ENCODE peak calls at places on chromosomes 11 and 22, in six cellular contexts. One of them, this sample, is unnamed.

GRCh38 chr11:132523929-132524328 is 1008.4 kb downstream of the OPCML start:
- DNase-seq in stimulated activated CD8-positive, alpha-beta memory T cell treated with anti-CD3 and anti-CD28 coated beads, Interleukin-7, amount 100 ng/mL, for 24 hours: no peak
- DNase-seq in C1 segment of cervical spinal cord: no peak
- DNase-seq in HS-5: no peak
- DNase-seq in ACHN: no peak
- DNase-seq in adipocyte: no peak
- DNase-seq in this sample: no peak

GRCh38 chr11:30586251-30587144 is at the start of gene MPPED2:
- DNase-seq in HS-5: no peak
- DNase-seq in stimulated activated CD8-positive, alpha-beta memory T cell treated with anti-CD3 and anti-CD28 coated beads, Interleukin-7, amount 100 ng/mL, for 24 hours: no peak
- DNase-seq in C1 segment of cervical spinal cord: no peak
- DNase-seq in adipocyte: no peak
- DNase-seq in ACHN: no peak
- DNase-seq in this sample: no peak

GRCh38 chr11:105392546-105392945 is 217.3 kb upstream of the GRIA4 start:
- DNase-seq in adipocyte: peak
- DNase-seq in C1 segment of cervical spinal cord: no peak
- DNase-seq in HS-5: peak
- DNase-seq in ACHN: no peak
- DNase-seq in stimulated activated CD8-positive, alpha-beta memory T cell treated with anti-CD3 and anti-CD28 coated beads, Interleukin-7, amount 100 ng/mL, for 24 hours: no peak
- DNase-seq in this sample: no peak

GRCh38 chr11:132278801-132279574 is 908.6 kb downstream of the NTM start:
- DNase-seq in stimulated activated CD8-positive, alpha-beta memory T cell treated with anti-CD3 and anti-CD28 coated beads, Interleukin-7, amount 100 ng/mL, for 24 hours: no peak
- DNase-seq in HS-5: no peak
- DNase-seq in ACHN: peak
- DNase-seq in adipocyte: peak
- DNase-seq in C1 segment of cervical spinal cord: no peak
- DNase-seq in this sample: peak

GRCh38 chr11:45104006-45104789 is 42.2 kb upstream of the PRDM11 start:
- DNase-seq in adipocyte: no peak
- DNase-seq in HS-5: no peak
- DNase-seq in ACHN: no peak
- DNase-seq in C1 segment of cervical spinal cord: no peak
- DNase-seq in stimulated activated CD8-positive, alpha-beta memory T cell treated with anti-CD3 and anti-CD28 coated beads, Interleukin-7, amount 100 ng/mL, for 24 hours: no peak
- DNase-seq in this sample: no peak

GRCh38 chr11:132531921-132532320 is 1000.4 kb downstream of the OPCML start:
- DNase-seq in HS-5: no peak
- DNase-seq in ACHN: no peak
- DNase-seq in C1 segment of cervical spinal cord: no peak
- DNase-seq in stimulated activated CD8-positive, alpha-beta memory T cell treated with anti-CD3 and anti-CD28 coated beads, Interleukin-7, amount 100 ng/mL, for 24 hours: no peak
- DNase-seq in adipocyte: no peak
- DNase-seq in this sample: no peak

GRCh38 chr11:24082860-24083259 is 414.0 kb upstream of the LUZP2 start:
- DNase-seq in HS-5: no peak
- DNase-seq in C1 segment of cervical spinal cord: no peak
- DNase-seq in ACHN: no peak
- DNase-seq in adipocyte: no peak
- DNase-seq in stimulated activated CD8-positive, alpha-beta memory T cell treated with anti-CD3 and anti-CD28 coated beads, Interleukin-7, amount 100 ng/mL, for 24 hours: no peak
- DNase-seq in this sample: no peak

GRCh38 chr11:71370020-71370747 is 78.0 kb downstream of the DHCR7 start:
- DNase-seq in stimulated activated CD8-positive, alpha-beta memory T cell treated with anti-CD3 and anti-CD28 coated beads, Interleukin-7, amount 100 ng/mL, for 24 hours: no peak
- DNase-seq in C1 segment of cervical spinal cord: no peak
- DNase-seq in ACHN: no peak
- DNase-seq in HS-5: no peak
- DNase-seq in adipocyte: no peak
- DNase-seq in this sample: no peak

GRCh38 chr11:8765294-8765693 is 82.7 kb downstream of the RPL27A start:
- DNase-seq in HS-5: peak
- DNase-seq in ACHN: peak
- DNase-seq in stimulated activated CD8-positive, alpha-beta memory T cell treated with anti-CD3 and anti-CD28 coated beads, Interleukin-7, amount 100 ng/mL, for 24 hours: no peak
- DNase-seq in C1 segment of cervical spinal cord: no peak
- DNase-seq in adipocyte: peak
- DNase-seq in this sample: peak

GRCh38 chr22:29580200-29580810 is 608 bp downstream of the NIPSNAP1 start:
- DNase-seq in HS-5: no peak
- DNase-seq in stimulated activated CD8-positive, alpha-beta memory T cell treated with anti-CD3 and anti-CD28 coated beads, Interleukin-7, amount 100 ng/mL, for 24 hours: no peak
- DNase-seq in C1 segment of cervical spinal cord: no peak
- DNase-seq in ACHN: no peak
- DNase-seq in adipocyte: no peak
- DNase-seq in this sample: no peak

GRCh38 chr11:115607621-115608191 is 103.5 kb upstream of the CADM1 start:
- DNase-seq in ACHN: no peak
- DNase-seq in HS-5: no peak
- DNase-seq in C1 segment of cervical spinal cord: peak
- DNase-seq in adipocyte: peak
- DNase-seq in stimulated activated CD8-positive, alpha-beta memory T cell treated with anti-CD3 and anti-CD28 coated beads, Interleukin-7, amount 100 ng/mL, for 24 hours: no peak
- DNase-seq in this sample: no peak

GRCh38 chr22:25057013-25057881 is 104.7 kb downstream of the KIAA1671 start:
- DNase-seq in adipocyte: peak
- DNase-seq in C1 segment of cervical spinal cord: no peak
- DNase-seq in stimulated activated CD8-positive, alpha-beta memory T cell treated with anti-CD3 and anti-CD28 coated beads, Interleukin-7, amount 100 ng/mL, for 24 hours: peak
- DNase-seq in HS-5: no peak
- DNase-seq in ACHN: peak
- DNase-seq in this sample: peak

GRCh38 chr11:43935131-43935979 is 7.1 kb upstream of the C11orf96 start:
- DNase-seq in ACHN: no peak
- DNase-seq in adipocyte: no peak
- DNase-seq in stimulated activated CD8-positive, alpha-beta memory T cell treated with anti-CD3 and anti-CD28 coated beads, Interleukin-7, amount 100 ng/mL, for 24 hours: no peak
- DNase-seq in C1 segment of cervical spinal cord: no peak
- DNase-seq in HS-5: no peak
- DNase-seq in this sample: no peak

GRCh38 chr22:44479662-44480061 is 18.4 kb downstream of the RTL6 start:
- DNase-seq in stimulated activated CD8-positive, alpha-beta memory T cell treated with anti-CD3 and anti-CD28 coated beads, Interleukin-7, amount 100 ng/mL, for 24 hours: no peak
- DNase-seq in HS-5: no peak
- DNase-seq in ACHN: no peak
- DNase-seq in C1 segment of cervical spinal cord: no peak
- DNase-seq in adipocyte: no peak
- DNase-seq in this sample: no peak

GRCh38 chr22:20037419-20037818 is 16.5 kb downstream of the TANGO2 start:
- DNase-seq in ACHN: no peak
- DNase-seq in adipocyte: no peak
- DNase-seq in stimulated activated CD8-positive, alpha-beta memory T cell treated with anti-CD3 and anti-CD28 coated beads, Interleukin-7, amount 100 ng/mL, for 24 hours: no peak
- DNase-seq in HS-5: no peak
- DNase-seq in C1 segment of cervical spinal cord: no peak
- DNase-seq in this sample: no peak

GRCh38 chr22:49418943-49419342 is 408.7 kb downstream of the BRD1 start:
- DNase-seq in adipocyte: no peak
- DNase-seq in C1 segment of cervical spinal cord: no peak
- DNase-seq in stimulated activated CD8-positive, alpha-beta memory T cell treated with anti-CD3 and anti-CD28 coated beads, Interleukin-7, amount 100 ng/mL, for 24 hours: no peak
- DNase-seq in HS-5: no peak
- DNase-seq in ACHN: no peak
- DNase-seq in this sample: no peak

GRCh38 chr22:50201191-50202129 is 649 bp downstream of the SELENOO start:
- DNase-seq in ACHN: peak
- DNase-seq in stimulated activated CD8-positive, alpha-beta memory T cell treated with anti-CD3 and anti-CD28 coated beads, Interleukin-7, amount 100 ng/mL, for 24 hours: no peak
- DNase-seq in adipocyte: peak
- DNase-seq in C1 segment of cervical spinal cord: no peak
- DNase-seq in HS-5: no peak
- DNase-seq in this sample: peak

GRCh38 chr11:57639321-57640067 is 10.2 kb downstream of the YPEL4 start:
- DNase-seq in HS-5: no peak
- DNase-seq in ACHN: no peak
- DNase-seq in adipocyte: peak
- DNase-seq in C1 segment of cervical spinal cord: no peak
- DNase-seq in stimulated activated CD8-positive, alpha-beta memory T cell treated with anti-CD3 and anti-CD28 coated beads, Interleukin-7, amount 100 ng/mL, for 24 hours: no peak
- DNase-seq in this sample: no peak

GRCh38 chr11:27213232-27213660 is 149.8 kb downstream of the CCDC34 start:
- DNase-seq in stimulated activated CD8-positive, alpha-beta memory T cell treated with anti-CD3 and anti-CD28 coated beads, Interleukin-7, amount 100 ng/mL, for 24 hours: no peak
- DNase-seq in adipocyte: peak
- DNase-seq in ACHN: no peak
- DNase-seq in HS-5: peak
- DNase-seq in C1 segment of cervical spinal cord: no peak
- DNase-seq in this sample: no peak

GRCh38 chr11:86103808-86104207 is 34.9 kb upstream of the PICALM start:
- DNase-seq in ACHN: no peak
- DNase-seq in C1 segment of cervical spinal cord: no peak
- DNase-seq in adipocyte: no peak
- DNase-seq in HS-5: no peak
- DNase-seq in stimulated activated CD8-positive, alpha-beta memory T cell treated with anti-CD3 and anti-CD28 coated beads, Interleukin-7, amount 100 ng/mL, for 24 hours: no peak
- DNase-seq in this sample: no peak

GRCh38 chr11:9884601-9885000 is 220.7 kb downstream of the SWAP70 start:
- DNase-seq in ACHN: no peak
- DNase-seq in adipocyte: no peak
- DNase-seq in stimulated activated CD8-positive, alpha-beta memory T cell treated with anti-CD3 and anti-CD28 coated beads, Interleukin-7, amount 100 ng/mL, for 24 hours: no peak
- DNase-seq in HS-5: no peak
- DNase-seq in C1 segment of cervical spinal cord: no peak
- DNase-seq in this sample: no peak

GRCh38 chr22:49657275-49657973 is 170.2 kb downstream of the BRD1 start:
- DNase-seq in ACHN: no peak
- DNase-seq in adipocyte: no peak
- DNase-seq in HS-5: no peak
- DNase-seq in stimulated activated CD8-positive, alpha-beta memory T cell treated with anti-CD3 and anti-CD28 coated beads, Interleukin-7, amount 100 ng/mL, for 24 hours: peak
- DNase-seq in C1 segment of cervical spinal cord: no peak
- DNase-seq in this sample: peak

GRCh38 chr11:12430351-12430750 is 53.0 kb downstream of the PARVA start:
- DNase-seq in HS-5: no peak
- DNase-seq in C1 segment of cervical spinal cord: no peak
- DNase-seq in stimulated activated CD8-positive, alpha-beta memory T cell treated with anti-CD3 and anti-CD28 coated beads, Interleukin-7, amount 100 ng/mL, for 24 hours: no peak
- DNase-seq in ACHN: no peak
- DNase-seq in adipocyte: peak
- DNase-seq in this sample: peak

GRCh38 chr11:130209128-130209932 is 49.7 kb downstream of the ST14 start:
- DNase-seq in ACHN: no peak
- DNase-seq in adipocyte: no peak
- DNase-seq in C1 segment of cervical spinal cord: no peak
- DNase-seq in stimulated activated CD8-positive, alpha-beta memory T cell treated with anti-CD3 and anti-CD28 coated beads, Interleukin-7, amount 100 ng/mL, for 24 hours: no peak
- DNase-seq in HS-5: no peak
- DNase-seq in this sample: no peak

GRCh38 chr11:22703040-22703439 is 36.6 kb downstream of the GAS2 start:
- DNase-seq in adipocyte: peak
- DNase-seq in stimulated activated CD8-positive, alpha-beta memory T cell treated with anti-CD3 and anti-CD28 coated beads, Interleukin-7, amount 100 ng/mL, for 24 hours: no peak
- DNase-seq in HS-5: peak
- DNase-seq in ACHN: peak
- DNase-seq in C1 segment of cervical spinal cord: no peak
- DNase-seq in this sample: peak